ENCODE peak calls at places on chromosomes 1 and 21, in six cellular contexts. One of them, this sample, is unnamed.

GRCh38 chr1:110477041-110477440 is 26.1 kb downstream of the PROK1 start:
- DNase-seq in GM23338: no peak
- DNase-seq in iPS DF 6.9: no peak
- DNase-seq in heart right ventricle: no peak
- DNase-seq in prostate gland: no peak
- DNase-seq in transverse colon: no peak
- DNase-seq in this sample: no peak

GRCh38 chr1:157313240-157313807 is 175.1 kb upstream of the ETV3 start:
- DNase-seq in GM23338: no peak
- DNase-seq in iPS DF 6.9: no peak
- DNase-seq in heart right ventricle: no peak
- DNase-seq in prostate gland: no peak
- DNase-seq in transverse colon: no peak
- DNase-seq in this sample: no peak

GRCh38 chr1:81432089-81432488 is 368.6 kb upstream of the ADGRL2 start:
- DNase-seq in GM23338: no peak
- DNase-seq in iPS DF 6.9: no peak
- DNase-seq in heart right ventricle: no peak
- DNase-seq in prostate gland: no peak
- DNase-seq in transverse colon: no peak
- DNase-seq in this sample: peak; percentile 32

GRCh38 chr1:210540288-210540687 is 211.6 kb downstream of the HHAT start:
- DNase-seq in GM23338: no peak
- DNase-seq in iPS DF 6.9: no peak
- DNase-seq in heart right ventricle: no peak
- DNase-seq in prostate gland: no peak
- DNase-seq in transverse colon: no peak
- DNase-seq in this sample: no peak

GRCh38 chr1:219817914-219818313 is 110.4 kb downstream of the SLC30A10 start:
- DNase-seq in GM23338: no peak
- DNase-seq in iPS DF 6.9: no peak
- DNase-seq in heart right ventricle: no peak
- DNase-seq in prostate gland: no peak
- DNase-seq in transverse colon: no peak
- DNase-seq in this sample: no peak

GRCh38 chr21:19268634-19269138 is 865.1 kb upstream of the TMPRSS15 start:
- DNase-seq in GM23338: no peak
- DNase-seq in iPS DF 6.9: no peak
- DNase-seq in heart right ventricle: no peak
- DNase-seq in prostate gland: no peak
- DNase-seq in transverse colon: no peak
- DNase-seq in this sample: no peak

GRCh38 chr21:27112186-27112585 is 145.3 kb upstream of the ADAMTS5 start:
- DNase-seq in GM23338: no peak
- DNase-seq in iPS DF 6.9: no peak
- DNase-seq in heart right ventricle: no peak
- DNase-seq in prostate gland: no peak
- DNase-seq in transverse colon: no peak
- DNase-seq in this sample: no peak

GRCh38 chr21:46202592-46203202 is 18.4 kb upstream of the SPATC1L start:
- DNase-seq in GM23338: peak; percentile 24
- DNase-seq in iPS DF 6.9: no peak
- DNase-seq in heart right ventricle: no peak
- DNase-seq in prostate gland: no peak
- DNase-seq in transverse colon: no peak
- DNase-seq in this sample: peak; percentile 87

GRCh38 chr1:12127206-12127810 is 39.5 kb upstream of the TNFRSF1B start:
- DNase-seq in GM23338: no peak
- DNase-seq in iPS DF 6.9: no peak
- DNase-seq in heart right ventricle: no peak
- DNase-seq in prostate gland: no peak
- DNase-seq in transverse colon: no peak
- DNase-seq in this sample: no peak

GRCh38 chr1:35377553-35377952 is 109.0 kb downstream of the ZMYM4 start:
- DNase-seq in GM23338: no peak
- DNase-seq in iPS DF 6.9: no peak
- DNase-seq in heart right ventricle: no peak
- DNase-seq in prostate gland: no peak
- DNase-seq in transverse colon: no peak
- DNase-seq in this sample: no peak

GRCh38 chr1:161432091-161432490 is 64.4 kb upstream of the CFAP126 start:
- DNase-seq in GM23338: no peak
- DNase-seq in iPS DF 6.9: no peak
- DNase-seq in heart right ventricle: no peak
- DNase-seq in prostate gland: no peak
- DNase-seq in transverse colon: no peak
- DNase-seq in this sample: no peak

GRCh38 chr1:161427733-161428516 is 60.2 kb upstream of the CFAP126 start:
- DNase-seq in GM23338: peak; percentile 73
- DNase-seq in iPS DF 6.9: no peak
- DNase-seq in heart right ventricle: no peak
- DNase-seq in prostate gland: no peak
- DNase-seq in transverse colon: no peak
- DNase-seq in this sample: peak; percentile 49
- H3K4me3 ChIP-seq in GM23338: peak overlapping the region; percentile 63
- H3K4me3 ChIP-seq in iPS DF 6.9: peak overlapping the region; percentile 66
- H3K4me3 ChIP-seq in heart right ventricle: no peak overlapping the region
- H3K4me3 ChIP-seq in prostate gland: no peak overlapping the region
- H3K4me3 ChIP-seq in transverse colon: no peak overlapping the region
- H3K4me3 ChIP-seq in this sample: peak overlapping the region; percentile 45

DNA sequence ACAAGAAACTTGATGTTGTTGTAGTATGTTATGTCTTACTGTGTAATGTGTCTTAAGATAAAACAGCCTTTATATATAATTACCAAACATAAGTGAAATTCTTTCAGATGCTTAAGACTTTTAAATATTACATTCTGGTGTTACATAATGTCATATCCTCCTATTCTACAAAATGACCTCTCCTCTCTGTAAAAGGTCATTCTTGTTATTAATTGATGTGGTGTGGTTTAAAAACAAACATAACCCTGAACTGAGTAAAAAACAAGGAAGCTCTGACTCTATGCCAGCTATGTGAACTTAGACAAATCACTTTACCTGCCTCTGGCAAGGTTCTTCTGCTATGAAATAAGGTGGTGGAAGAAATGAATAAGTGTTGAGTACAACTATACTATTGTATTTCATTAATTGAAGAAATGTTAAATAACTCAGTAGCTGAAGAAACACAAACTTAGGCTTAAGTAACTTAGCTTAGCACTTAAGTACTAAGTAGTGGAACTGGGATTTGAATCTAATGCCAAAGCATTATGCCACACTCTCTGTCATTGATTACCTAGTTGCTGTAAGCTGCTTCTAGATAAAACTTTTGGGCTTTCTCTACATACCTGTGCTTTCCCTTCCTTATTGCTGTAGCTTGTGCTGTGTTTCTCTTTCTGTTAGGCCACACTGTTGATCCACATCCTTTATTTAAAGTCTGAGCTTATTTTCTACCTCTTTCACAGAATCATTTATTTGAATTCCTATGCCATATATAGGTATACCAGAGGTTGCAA is 859 bp upstream of the ANGPTL1 start:
- DNase-seq in GM23338: no peak
- DNase-seq in iPS DF 6.9: no peak
- DNase-seq in heart right ventricle: no peak
- DNase-seq in prostate gland: no peak
- DNase-seq in transverse colon: no peak
- DNase-seq in this sample: no peak
- H3K4me3 ChIP-seq in GM23338: no peak overlapping the region
- H3K4me3 ChIP-seq in iPS DF 6.9: no peak overlapping the region
- H3K4me3 ChIP-seq in heart right ventricle: peak overlapping the region; percentile 1
- H3K4me3 ChIP-seq in prostate gland: no peak overlapping the region
- H3K4me3 ChIP-seq in transverse colon: no peak overlapping the region
- H3K4me3 ChIP-seq in this sample: no peak overlapping the region

GRCh38 chr21:33123396-33124120 is 53.6 kb downstream of the OLIG1 start:
- DNase-seq in GM23338: no peak
- DNase-seq in iPS DF 6.9: no peak
- DNase-seq in heart right ventricle: no peak
- DNase-seq in prostate gland: no peak
- DNase-seq in transverse colon: no peak
- DNase-seq in this sample: no peak
- H3K4me3 ChIP-seq in GM23338: no peak overlapping the region
- H3K4me3 ChIP-seq in iPS DF 6.9: no peak overlapping the region
- H3K4me3 ChIP-seq in heart right ventricle: no peak overlapping the region
- H3K4me3 ChIP-seq in prostate gland: no peak overlapping the region
- H3K4me3 ChIP-seq in transverse colon: no peak overlapping the region
- H3K4me3 ChIP-seq in this sample: no peak overlapping the region

GRCh38 chr1:201310251-201310985 is 27.1 kb downstream of the PKP1 start:
- DNase-seq in GM23338: no peak
- DNase-seq in iPS DF 6.9: no peak
- DNase-seq in heart right ventricle: no peak
- DNase-seq in prostate gland: no peak
- DNase-seq in transverse colon: no peak
- DNase-seq in this sample: no peak

GRCh38 chr1:201313086-201313485 is 29.8 kb downstream of the PKP1 start:
- DNase-seq in GM23338: no peak
- DNase-seq in iPS DF 6.9: no peak
- DNase-seq in heart right ventricle: no peak
- DNase-seq in prostate gland: no peak
- DNase-seq in transverse colon: no peak
- DNase-seq in this sample: no peak

GRCh38 chr1:201310986-201311355 is 27.7 kb downstream of the PKP1 start:
- DNase-seq in GM23338: no peak
- DNase-seq in iPS DF 6.9: no peak
- DNase-seq in heart right ventricle: peak; percentile 66
- DNase-seq in prostate gland: peak; percentile 81
- DNase-seq in transverse colon: no peak
- DNase-seq in this sample: no peak

GRCh38 chr1:201312298-201312697 is 29.0 kb downstream of the PKP1 start:
- DNase-seq in GM23338: no peak
- DNase-seq in iPS DF 6.9: no peak
- DNase-seq in heart right ventricle: no peak
- DNase-seq in prostate gland: no peak
- DNase-seq in transverse colon: no peak
- DNase-seq in this sample: no peak

DNA sequence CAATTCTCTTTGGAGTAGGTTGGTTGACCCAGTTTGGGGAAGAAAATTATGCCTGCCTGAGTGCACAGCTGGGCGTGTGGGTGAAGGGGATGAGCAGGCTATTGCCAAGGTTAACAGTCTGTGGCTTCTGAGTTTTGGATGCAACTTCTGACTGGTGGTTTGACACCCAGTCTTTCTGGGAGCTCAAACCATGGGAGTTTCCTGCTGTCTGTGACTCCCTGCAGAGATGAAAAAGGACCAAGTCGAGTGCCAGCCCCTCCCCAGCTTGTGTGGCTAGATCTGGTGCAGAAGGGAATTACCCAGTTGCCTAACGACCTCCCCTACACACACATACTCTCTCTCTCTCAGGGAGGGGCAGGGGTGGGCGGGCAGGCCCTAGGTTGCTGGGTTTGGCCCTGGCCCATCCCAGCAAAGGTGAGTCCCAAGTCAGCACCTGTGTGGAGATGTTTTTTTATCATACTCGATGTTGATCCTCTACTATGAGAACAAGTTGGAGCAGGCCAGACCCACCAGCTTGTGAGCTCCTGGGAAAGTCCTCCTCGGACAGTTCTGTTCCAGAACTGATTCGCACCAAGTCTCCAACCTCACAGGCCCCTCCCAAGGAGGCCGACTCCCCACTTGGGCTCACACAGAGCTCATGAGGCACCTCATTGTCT is 28.2 kb downstream of the PKP1 start:
- DNase-seq in GM23338: no peak
- DNase-seq in iPS DF 6.9: no peak
- DNase-seq in heart right ventricle: no peak
- DNase-seq in prostate gland: peak; percentile 78
- DNase-seq in transverse colon: no peak
- DNase-seq in this sample: no peak
- H3K4me3 ChIP-seq in GM23338: no peak overlapping the region
- H3K4me3 ChIP-seq in iPS DF 6.9: no peak overlapping the region
- H3K4me3 ChIP-seq in heart right ventricle: no peak overlapping the region
- H3K4me3 ChIP-seq in prostate gland: no peak overlapping the region
- H3K4me3 ChIP-seq in transverse colon: no peak overlapping the region
- H3K4me3 ChIP-seq in this sample: no peak overlapping the region

DNA sequence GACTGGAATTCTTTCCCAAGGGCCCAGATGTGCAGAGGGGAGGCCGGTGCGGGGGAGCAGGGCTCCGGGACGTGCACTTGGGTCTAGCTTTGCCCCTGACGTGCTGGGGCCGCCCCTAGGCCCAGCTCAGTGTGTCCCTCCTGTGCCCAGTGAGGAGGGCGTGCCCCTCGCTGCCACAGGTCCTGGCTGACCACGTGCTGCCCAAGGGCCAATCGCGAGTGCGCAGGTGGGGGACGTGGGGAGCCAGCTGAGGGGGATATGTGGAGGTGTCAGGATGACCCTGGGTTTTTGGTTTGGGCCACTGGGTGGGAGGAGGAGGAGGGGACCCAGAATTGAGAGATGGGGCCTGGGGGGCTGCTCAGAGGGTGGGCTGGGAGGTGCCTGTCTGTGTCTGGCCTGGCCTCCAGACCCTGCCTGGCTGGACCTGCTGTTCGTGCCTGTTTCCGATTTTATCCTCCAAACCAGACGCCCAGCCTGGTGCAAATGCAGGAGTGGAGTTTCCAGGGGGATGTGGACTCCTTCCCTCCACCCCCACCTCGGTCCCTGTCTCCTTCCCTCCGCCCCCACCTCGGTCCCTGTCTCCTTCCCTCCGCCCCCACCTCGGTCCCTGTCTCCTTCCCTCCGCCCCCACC is 6.1 kb upstream of the RNF223 start:
- DNase-seq in GM23338: peak; percentile 81
- DNase-seq in iPS DF 6.9: no peak
- DNase-seq in heart right ventricle: peak; percentile 50
- DNase-seq in prostate gland: no peak
- DNase-seq in transverse colon: peak; percentile 67
- DNase-seq in this sample: peak; percentile 20
- H3K4me3 ChIP-seq in GM23338: peak overlapping the region; percentile 55
- H3K4me3 ChIP-seq in iPS DF 6.9: no peak overlapping the region
- H3K4me3 ChIP-seq in heart right ventricle: peak overlapping the region; percentile 33
- H3K4me3 ChIP-seq in prostate gland: peak overlapping the region; percentile 8
- H3K4me3 ChIP-seq in transverse colon: no peak overlapping the region
- H3K4me3 ChIP-seq in this sample: peak overlapping the region; percentile 32

DNA sequence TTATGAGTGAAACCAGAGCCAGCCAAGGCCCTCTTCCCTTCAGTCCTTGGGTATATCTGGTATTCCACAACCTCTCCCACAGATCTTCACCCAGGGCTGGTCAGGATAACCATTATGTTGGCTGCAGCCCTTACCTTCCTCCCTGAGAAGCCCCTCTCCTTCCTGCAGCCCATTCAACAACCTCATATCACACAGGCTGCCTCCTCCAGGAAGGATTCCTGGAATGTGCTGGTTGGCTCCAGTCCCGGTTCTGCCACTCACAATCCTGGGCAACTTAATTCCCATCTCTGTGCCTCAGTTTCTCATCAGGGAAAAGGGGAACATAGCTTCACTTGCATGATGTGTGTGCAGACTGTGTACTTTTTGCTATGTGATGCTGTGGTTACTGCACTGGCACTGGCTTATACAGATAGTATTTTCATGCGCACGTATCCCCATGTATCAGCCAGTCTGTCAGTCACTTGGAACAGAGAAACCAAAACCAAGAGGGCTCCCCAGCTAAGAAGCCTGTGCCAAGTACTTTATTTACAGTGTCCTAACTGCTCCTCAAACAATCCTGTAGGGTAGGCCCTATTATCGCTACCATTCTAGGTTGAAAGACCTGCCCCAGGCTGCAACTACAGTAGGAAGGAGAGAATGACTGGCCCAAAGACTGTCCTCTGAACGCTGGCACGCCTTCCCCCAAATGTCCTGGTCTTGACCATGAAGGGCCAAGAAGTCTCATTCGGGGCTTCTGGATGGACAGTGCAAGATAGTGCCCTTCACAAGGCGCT is 39.9 kb upstream of the PPP1R15B start:
- DNase-seq in GM23338: no peak
- DNase-seq in iPS DF 6.9: no peak
- DNase-seq in heart right ventricle: no peak
- DNase-seq in prostate gland: no peak
- DNase-seq in transverse colon: no peak
- DNase-seq in this sample: no peak
- H3K4me3 ChIP-seq in GM23338: no peak overlapping the region
- H3K4me3 ChIP-seq in iPS DF 6.9: no peak overlapping the region
- H3K4me3 ChIP-seq in heart right ventricle: no peak overlapping the region
- H3K4me3 ChIP-seq in prostate gland: no peak overlapping the region
- H3K4me3 ChIP-seq in transverse colon: no peak overlapping the region
- H3K4me3 ChIP-seq in this sample: no peak overlapping the region

This sample was measured in NT2/D1.